ENCODE peak calls at places on chromosomes 13 and 19, in eight cellular contexts. X is iris pigment epithelial cell, P is NCI-H187 treated with DMSO at 0.1 percent for 48 hours, E is body of pancreas, K is amniotic stem cell, H is T47D, S is caudate nucleus, I is pulmonary artery endothelial cell. V is an unnamed sample.

GRCh38 chr13:80074811-80075210 is 266.1 kb downstream of the SPRY2 start:
- DNase-seq in S (no peak), K (no peak), I (no peak), E (no peak), X (no peak), P (no peak), H (no peak), V (no peak)

GRCh38 chr13:79973533-79973963 is 367.4 kb downstream of the SPRY2 start:
- DNase-seq in X (peak), H (no peak), S (no peak), I (no peak), K (no peak), P (no peak), E (peak), V (no peak)

GRCh38 chr13:22137361-22138050 is 466.6 kb downstream of the FGF9 start:
- DNase-seq in S (no peak), E (no peak), K (no peak), I (no peak), P (no peak), H (no peak), X (no peak), V (no peak)

GRCh38 chr19:22144394-22144793 is 52.4 kb downstream of the ZNF676 start:
- DNase-seq in P (no peak), S (no peak), I (no peak), E (no peak), X (peak), K (no peak), H (no peak), V (no peak)

GRCh38 chr13:77859450-77859849 is 59.2 kb downstream of the EDNRB start:
- DNase-seq in K (no peak), H (no peak), S (no peak), X (peak), P (no peak), E (peak), I (no peak), V (no peak)

GRCh38 chr19:18869781-18870530 is 26.0 kb downstream of the CERS1 start:
- DNase-seq in X (no peak), K (no peak), P (no peak), I (no peak), H (no peak), E (no peak), S (no peak), V (no peak)

GRCh38 chr19:43747557-43748204 is 7.1 kb downstream of the SMG9 start:
- DNase-seq in X (no peak), S (no peak), P (no peak), K (no peak), E (no peak), H (no peak), I (no peak), V (no peak)

GRCh38 chr13:110963554-110963970 is 48.7 kb upstream of the ANKRD10 start:
- DNase-seq in K (no peak), E (no peak), X (no peak), I (no peak), H (no peak), S (no peak), P (no peak), V (no peak)

GRCh38 chr19:37309834-37310575 is 60.9 kb upstream of the ZNF527 start:
- DNase-seq in K (no peak), I (no peak), X (no peak), P (no peak), H (no peak), E (no peak), S (no peak), V (no peak)

GRCh38 chr13:69683921-69684663 is 423.5 kb upstream of the ATXN8OS start:
- DNase-seq in E (peak), P (no peak), X (no peak), S (no peak), H (no peak), K (no peak), I (no peak), V (no peak)

GRCh38 chr13:76887070-76887563 is 912 bp upstream of the KCTD12 start:
- DNase-seq in P (no peak), S (no peak), K (no peak), E (no peak), H (no peak), X (no peak), I (no peak), V (no peak)

V was measured in anterior cingulate cortex.